ENCODE peak calls at places on chromosomes 12 and 14, in ten cellular contexts. One of them, this sample, is unnamed.

GRCh38 chr12:26821212-26821701 is 11.7 kb downstream of the ITPR2 start:
- DNase-seq in GM19239: no peak
- DNase-seq in smooth muscle cell of the brain vasculature: no peak
- DNase-seq in endothelial cell: no peak
- DNase-seq in Caco-2: no peak
- DNase-seq in right cardiac atrium: no peak
- DNase-seq in nephron progenitor cell: no peak
- DNase-seq in NCI-H2081: no peak
- DNase-seq in AG10803: peak
- DNase-seq in stomach: no peak
- DNase-seq in this sample: no peak

GRCh38 chr12:45242180-45242579 is 26.3 kb downstream of the ANO6 start:
- DNase-seq in AG10803: no peak
- DNase-seq in NCI-H2081: no peak
- DNase-seq in nephron progenitor cell: no peak
- DNase-seq in GM19239: no peak
- DNase-seq in endothelial cell: no peak
- DNase-seq in right cardiac atrium: no peak
- DNase-seq in Caco-2: no peak
- DNase-seq in smooth muscle cell of the brain vasculature: no peak
- DNase-seq in stomach: no peak
- DNase-seq in this sample: no peak

GRCh38 chr14:32202468-32202865 is 602 bp downstream of the RNU6-8 start:
- DNase-seq in nephron progenitor cell: no peak
- DNase-seq in smooth muscle cell of the brain vasculature: no peak
- DNase-seq in GM19239: no peak
- DNase-seq in right cardiac atrium: no peak
- DNase-seq in AG10803: no peak
- DNase-seq in NCI-H2081: no peak
- DNase-seq in stomach: no peak
- DNase-seq in endothelial cell: peak
- DNase-seq in Caco-2: no peak
- DNase-seq in this sample: peak

GRCh38 chr12:52147983-52148540 is 43.8 kb downstream of the KRT80 start:
- DNase-seq in AG10803: no peak
- DNase-seq in smooth muscle cell of the brain vasculature: no peak
- DNase-seq in nephron progenitor cell: no peak
- DNase-seq in Caco-2: no peak
- DNase-seq in GM19239: no peak
- DNase-seq in right cardiac atrium: peak
- DNase-seq in stomach: no peak
- DNase-seq in endothelial cell: no peak
- DNase-seq in NCI-H2081: no peak
- DNase-seq in this sample: no peak

GRCh38 chr12:54592316-54592715 is 3.9 kb upstream of the PPP1R1A start:
- DNase-seq in AG10803: peak
- DNase-seq in endothelial cell: no peak
- DNase-seq in right cardiac atrium: no peak
- DNase-seq in GM19239: no peak
- DNase-seq in NCI-H2081: no peak
- DNase-seq in stomach: no peak
- DNase-seq in nephron progenitor cell: peak
- DNase-seq in smooth muscle cell of the brain vasculature: no peak
- DNase-seq in Caco-2: no peak
- DNase-seq in this sample: no peak

GRCh38 chr12:85661461-85662208 is 174.6 kb downstream of the RASSF9 start:
- DNase-seq in NCI-H2081: no peak
- DNase-seq in smooth muscle cell of the brain vasculature: no peak
- DNase-seq in nephron progenitor cell: no peak
- DNase-seq in right cardiac atrium: no peak
- DNase-seq in AG10803: no peak
- DNase-seq in Caco-2: no peak
- DNase-seq in endothelial cell: no peak
- DNase-seq in GM19239: no peak
- DNase-seq in stomach: no peak
- DNase-seq in this sample: no peak

GRCh38 chr12:120642806-120643205 is 2.4 kb downstream of the CABP1 start:
- DNase-seq in GM19239: no peak
- DNase-seq in smooth muscle cell of the brain vasculature: no peak
- DNase-seq in nephron progenitor cell: no peak
- DNase-seq in NCI-H2081: no peak
- DNase-seq in Caco-2: no peak
- DNase-seq in AG10803: no peak
- DNase-seq in endothelial cell: no peak
- DNase-seq in stomach: no peak
- DNase-seq in right cardiac atrium: no peak
- DNase-seq in this sample: no peak

GRCh38 chr12:2165021-2165420 is 112.2 kb downstream of the CACNA1C start:
- DNase-seq in smooth muscle cell of the brain vasculature: no peak
- DNase-seq in NCI-H2081: no peak
- DNase-seq in GM19239: no peak
- DNase-seq in AG10803: peak
- DNase-seq in stomach: no peak
- DNase-seq in right cardiac atrium: no peak
- DNase-seq in endothelial cell: no peak
- DNase-seq in nephron progenitor cell: no peak
- DNase-seq in Caco-2: no peak
- DNase-seq in this sample: no peak

GRCh38 chr12:49293056-49293956 is 1.6 kb upstream of the PRPH start:
- DNase-seq in right cardiac atrium: peak
- DNase-seq in nephron progenitor cell: peak
- DNase-seq in smooth muscle cell of the brain vasculature: no peak
- DNase-seq in AG10803: no peak
- DNase-seq in GM19239: no peak
- DNase-seq in NCI-H2081: peak
- DNase-seq in Caco-2: peak
- DNase-seq in stomach: peak
- DNase-seq in endothelial cell: no peak
- DNase-seq in this sample: peak

GRCh38 chr12:80761818-80762217 is 45.1 kb downstream of the MYF5 start:
- DNase-seq in AG10803: no peak
- DNase-seq in endothelial cell: no peak
- DNase-seq in stomach: no peak
- DNase-seq in NCI-H2081: no peak
- DNase-seq in right cardiac atrium: no peak
- DNase-seq in Caco-2: no peak
- DNase-seq in nephron progenitor cell: no peak
- DNase-seq in GM19239: no peak
- DNase-seq in smooth muscle cell of the brain vasculature: no peak
- DNase-seq in this sample: no peak

GRCh38 chr12:54350743-54351142 is 13.5 kb downstream of the GPR84 start:
- DNase-seq in smooth muscle cell of the brain vasculature: no peak
- DNase-seq in NCI-H2081: no peak
- DNase-seq in right cardiac atrium: no peak
- DNase-seq in nephron progenitor cell: no peak
- DNase-seq in Caco-2: no peak
- DNase-seq in GM19239: no peak
- DNase-seq in stomach: no peak
- DNase-seq in AG10803: no peak
- DNase-seq in endothelial cell: no peak
- DNase-seq in this sample: no peak

GRCh38 chr12:127898616-127899015 is 368.4 kb upstream of the TMEM132C start:
- DNase-seq in nephron progenitor cell: no peak
- DNase-seq in smooth muscle cell of the brain vasculature: no peak
- DNase-seq in right cardiac atrium: no peak
- DNase-seq in GM19239: no peak
- DNase-seq in NCI-H2081: no peak
- DNase-seq in endothelial cell: no peak
- DNase-seq in Caco-2: no peak
- DNase-seq in AG10803: no peak
- DNase-seq in stomach: no peak
- DNase-seq in this sample: no peak

GRCh38 chr12:64624035-64624434 is 13.7 kb downstream of the RASSF3 start:
- DNase-seq in nephron progenitor cell: no peak
- DNase-seq in NCI-H2081: no peak
- DNase-seq in smooth muscle cell of the brain vasculature: no peak
- DNase-seq in right cardiac atrium: no peak
- DNase-seq in stomach: no peak
- DNase-seq in endothelial cell: no peak
- DNase-seq in Caco-2: no peak
- DNase-seq in GM19239: no peak
- DNase-seq in AG10803: no peak
- DNase-seq in this sample: no peak

GRCh38 chr12:43789941-43790340 is 16.2 kb downstream of the TWF1 start:
- DNase-seq in GM19239: no peak
- DNase-seq in nephron progenitor cell: no peak
- DNase-seq in NCI-H2081: no peak
- DNase-seq in endothelial cell: no peak
- DNase-seq in right cardiac atrium: no peak
- DNase-seq in stomach: no peak
- DNase-seq in AG10803: peak
- DNase-seq in Caco-2: no peak
- DNase-seq in smooth muscle cell of the brain vasculature: no peak
- DNase-seq in this sample: peak

GRCh38 chr14:64513271-64513670 is 8.7 kb downstream of the ZBTB1 start:
- DNase-seq in smooth muscle cell of the brain vasculature: no peak
- DNase-seq in right cardiac atrium: no peak
- DNase-seq in AG10803: no peak
- DNase-seq in endothelial cell: no peak
- DNase-seq in stomach: no peak
- DNase-seq in GM19239: no peak
- DNase-seq in nephron progenitor cell: no peak
- DNase-seq in Caco-2: no peak
- DNase-seq in NCI-H2081: no peak
- DNase-seq in this sample: no peak

GRCh38 chr12:113261847-113262470 is 40.7 kb downstream of the TPCN1 start:
- DNase-seq in endothelial cell: no peak
- DNase-seq in NCI-H2081: no peak
- DNase-seq in smooth muscle cell of the brain vasculature: no peak
- DNase-seq in stomach: no peak
- DNase-seq in GM19239: peak
- DNase-seq in right cardiac atrium: peak
- DNase-seq in Caco-2: no peak
- DNase-seq in nephron progenitor cell: no peak
- DNase-seq in AG10803: no peak
- DNase-seq in this sample: no peak

GRCh38 chr12:2640281-2640680 is 154.5 kb upstream of the FKBP4 start:
- DNase-seq in NCI-H2081: no peak
- DNase-seq in right cardiac atrium: peak
- DNase-seq in nephron progenitor cell: no peak
- DNase-seq in GM19239: no peak
- DNase-seq in AG10803: peak
- DNase-seq in Caco-2: peak
- DNase-seq in endothelial cell: no peak
- DNase-seq in stomach: no peak
- DNase-seq in smooth muscle cell of the brain vasculature: no peak
- DNase-seq in this sample: no peak

GRCh38 chr12:84043355-84043754 is 869.2 kb downstream of the SLC6A15 start:
- DNase-seq in AG10803: no peak
- DNase-seq in Caco-2: no peak
- DNase-seq in stomach: no peak
- DNase-seq in NCI-H2081: no peak
- DNase-seq in GM19239: no peak
- DNase-seq in right cardiac atrium: peak
- DNase-seq in nephron progenitor cell: no peak
- DNase-seq in endothelial cell: no peak
- DNase-seq in smooth muscle cell of the brain vasculature: no peak
- DNase-seq in this sample: no peak

GRCh38 chr12:108438687-108439086 is 76.4 kb upstream of the FICD start:
- DNase-seq in Caco-2: no peak
- DNase-seq in NCI-H2081: no peak
- DNase-seq in GM19239: no peak
- DNase-seq in right cardiac atrium: no peak
- DNase-seq in smooth muscle cell of the brain vasculature: no peak
- DNase-seq in endothelial cell: no peak
- DNase-seq in nephron progenitor cell: no peak
- DNase-seq in AG10803: no peak
- DNase-seq in stomach: no peak
- DNase-seq in this sample: no peak

GRCh38 chr12:106480259-106480658 is 102.5 kb upstream of the RFX4 start:
- DNase-seq in smooth muscle cell of the brain vasculature: no peak
- DNase-seq in NCI-H2081: no peak
- DNase-seq in GM19239: no peak
- DNase-seq in nephron progenitor cell: no peak
- DNase-seq in endothelial cell: no peak
- DNase-seq in Caco-2: peak
- DNase-seq in AG10803: no peak
- DNase-seq in right cardiac atrium: no peak
- DNase-seq in stomach: no peak
- DNase-seq in this sample: no peak

GRCh38 chr12:16583991-16584745 is 21.8 kb downstream of the LMO3 start:
- DNase-seq in right cardiac atrium: no peak
- DNase-seq in GM19239: no peak
- DNase-seq in NCI-H2081: no peak
- DNase-seq in smooth muscle cell of the brain vasculature: no peak
- DNase-seq in nephron progenitor cell: no peak
- DNase-seq in stomach: no peak
- DNase-seq in endothelial cell: no peak
- DNase-seq in Caco-2: no peak
- DNase-seq in AG10803: peak
- DNase-seq in this sample: no peak